ENCODE peak calls at places on chromosome 9, in nine cellular contexts. J, X, G, S, M, K, E, Q and H are unnamed samples.

GRCh38 chr9:115006660-115007059 is 76.3 kb upstream of the TNFSF8 start:
- DNase-seq in J (no peak), X (no peak), G (peak; percentile 81), S (no peak), M (no peak), K (peak; percentile 80), E (no peak), Q (no peak), H (no peak)

GRCh38 chr9:130286781-130287428 is 21.3 kb downstream of the HMCN2 start:
- DNase-seq in J (no peak), X (no peak), G (no peak), S (no peak), M (no peak), K (no peak), E (no peak), Q (no peak), H (no peak)

GRCh38 chr9:126420643-126421564 is 94.3 kb downstream of the MVB12B start:
- DNase-seq in J (no peak), X (peak; percentile 69), G (no peak), S (peak; percentile 55), M (no peak), K (peak; percentile 63), E (no peak), Q (no peak), H (no peak)

GRCh38 chr9:133587051-133587450 is 22.1 kb downstream of the FAM163B start:
- DNase-seq in J (no peak), X (no peak), G (no peak), S (no peak), M (no peak), K (no peak), E (no peak), Q (peak; percentile 26), H (no peak)

GRCh38 chr9:112174223-112174964 is 703 bp downstream of the SUSD1 start:
- DNase-seq in J (peak; percentile 62), X (peak; percentile 81), G (peak; percentile 35), S (peak; percentile 69), M (peak; percentile 87), K (peak; percentile 78), E (peak; percentile 79), Q (peak; percentile 81), H (peak; percentile 29)

GRCh38 chr9:95509851-95510529 is 6.8 kb downstream of the PTCH1 start:
- DNase-seq in J (no peak), X (no peak), G (no peak), S (no peak), M (peak; percentile 36), K (peak; percentile 54), E (no peak), Q (no peak), H (peak; percentile 23)

GRCh38 chr9:8659121-8659520 is 859.5 kb upstream of the DMAC1 start:
- DNase-seq in J (no peak), X (no peak), G (no peak), S (no peak), M (no peak), K (no peak), E (no peak), Q (no peak), H (no peak)

GRCh38 chr9:136352682-136353081 is 10.9 kb downstream of the DNLZ start:
- DNase-seq in J (no peak), X (no peak), G (no peak), S (no peak), M (no peak), K (no peak), E (no peak), Q (no peak), H (no peak)

GRCh38 chr9:73143606-73144328 is 7.9 kb upstream of the ANXA1 start:
- DNase-seq in J (no peak), X (no peak), G (peak; percentile 91), S (peak; percentile 73), M (no peak), K (peak; percentile 87), E (no peak), Q (no peak), H (no peak)

GRCh38 chr9:110105107-110105506 is 102.9 kb downstream of the C9orf152 start:
- DNase-seq in J (no peak), X (no peak), G (peak; percentile 80), S (no peak), M (no peak), K (no peak), E (no peak), Q (no peak), H (no peak)

GRCh38 chr9:91395553-91396470 is 27.8 kb downstream of the NFIL3 start:
- DNase-seq in J (no peak), X (no peak), G (peak; percentile 89), S (no peak), M (no peak), K (peak; percentile 83), E (no peak), Q (no peak), H (no peak)

GRCh38 chr9:107044872-107045271 is 181.9 kb downstream of the ZNF462 start:
- DNase-seq in J (no peak), X (peak; percentile 32), G (no peak), S (no peak), M (peak; percentile 12), K (no peak), E (no peak), Q (peak; percentile 46), H (no peak)

GRCh38 chr9:83219154-83219923 is 156.4 kb upstream of the RASEF start:
- DNase-seq in J (no peak), X (peak; percentile 56), G (peak; percentile 95), S (peak; percentile 58), M (peak; percentile 73), K (peak; percentile 80), E (peak; percentile 76), Q (peak; percentile 86), H (peak; percentile 64)

GRCh38 chr9:109903515-109904138 is 123.6 kb downstream of the PALM2AKAP2 start:
- DNase-seq in J (no peak), X (peak; percentile 80), G (peak; percentile 89), S (peak; percentile 81), M (peak; percentile 70), K (peak; percentile 88), E (peak; percentile 57), Q (peak; percentile 61), H (peak; percentile 60)

GRCh38 chr9:99736291-99736690 is 85.4 kb upstream of the NR4A3 start:
- DNase-seq in J (no peak), X (no peak), G (no peak), S (no peak), M (no peak), K (no peak), E (no peak), Q (no peak), H (no peak)

GRCh38 chr9:126238415-126238814 is 88.2 kb upstream of the MVB12B start:
- DNase-seq in J (no peak), X (no peak), G (no peak), S (no peak), M (no peak), K (no peak), E (no peak), Q (no peak), H (no peak)

GRCh38 chr9:123263227-123263626 is 5.2 kb downstream of the STRBP start:
- DNase-seq in J (no peak), X (no peak), G (no peak), S (no peak), M (no peak), K (no peak), E (no peak), Q (no peak), H (no peak)

DNA sequence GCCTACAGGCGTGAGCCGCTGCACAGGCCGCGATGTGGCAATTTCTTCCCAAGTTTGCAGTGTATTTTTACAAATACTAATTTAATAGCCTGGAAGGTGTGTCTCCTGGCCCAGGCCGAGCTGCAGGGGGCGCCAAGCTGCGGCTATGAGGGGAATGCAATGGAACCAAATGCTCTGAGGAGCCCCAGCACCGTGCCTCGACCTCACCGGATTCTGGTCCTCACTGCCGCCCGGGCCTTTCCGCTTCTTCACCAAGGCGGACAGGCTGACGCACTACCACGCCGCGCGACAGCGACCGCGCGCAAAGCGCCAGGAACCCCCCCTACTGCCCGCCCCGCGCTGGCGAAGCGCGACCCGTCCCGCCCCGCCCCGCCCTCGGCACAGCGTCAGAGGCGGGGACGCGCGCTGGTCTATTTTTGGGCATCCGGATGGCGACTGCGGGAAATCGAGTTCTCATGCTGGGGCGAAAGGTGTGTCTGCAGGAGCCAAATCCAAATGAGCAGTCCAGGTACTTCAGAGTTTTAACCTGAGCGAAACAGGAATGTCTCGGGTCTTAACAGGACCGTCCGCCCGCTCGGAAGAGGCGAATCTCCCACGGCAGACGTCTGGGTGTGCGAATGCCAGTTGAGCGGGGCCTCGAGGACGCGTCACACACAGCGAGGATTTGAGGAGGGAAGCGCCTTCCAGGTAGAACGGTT is 31.7 kb upstream of the PRXL2C start:
- DNase-seq in J (peak; percentile 60), X (no peak), G (peak; percentile 89), S (peak; percentile 75), M (peak; percentile 75), K (peak; percentile 91), E (peak; percentile 74), Q (peak; percentile 93), H (peak; percentile 67)
- TF ChIP-seq CTCF in J (peak; percentile 28), X (peak; percentile 25), G (peak; percentile 83), S (peak; percentile 50), M (peak; percentile 47), K (peak; percentile 76), E (no peak), Q (peak; percentile 55), H (peak; percentile 66)

DNA sequence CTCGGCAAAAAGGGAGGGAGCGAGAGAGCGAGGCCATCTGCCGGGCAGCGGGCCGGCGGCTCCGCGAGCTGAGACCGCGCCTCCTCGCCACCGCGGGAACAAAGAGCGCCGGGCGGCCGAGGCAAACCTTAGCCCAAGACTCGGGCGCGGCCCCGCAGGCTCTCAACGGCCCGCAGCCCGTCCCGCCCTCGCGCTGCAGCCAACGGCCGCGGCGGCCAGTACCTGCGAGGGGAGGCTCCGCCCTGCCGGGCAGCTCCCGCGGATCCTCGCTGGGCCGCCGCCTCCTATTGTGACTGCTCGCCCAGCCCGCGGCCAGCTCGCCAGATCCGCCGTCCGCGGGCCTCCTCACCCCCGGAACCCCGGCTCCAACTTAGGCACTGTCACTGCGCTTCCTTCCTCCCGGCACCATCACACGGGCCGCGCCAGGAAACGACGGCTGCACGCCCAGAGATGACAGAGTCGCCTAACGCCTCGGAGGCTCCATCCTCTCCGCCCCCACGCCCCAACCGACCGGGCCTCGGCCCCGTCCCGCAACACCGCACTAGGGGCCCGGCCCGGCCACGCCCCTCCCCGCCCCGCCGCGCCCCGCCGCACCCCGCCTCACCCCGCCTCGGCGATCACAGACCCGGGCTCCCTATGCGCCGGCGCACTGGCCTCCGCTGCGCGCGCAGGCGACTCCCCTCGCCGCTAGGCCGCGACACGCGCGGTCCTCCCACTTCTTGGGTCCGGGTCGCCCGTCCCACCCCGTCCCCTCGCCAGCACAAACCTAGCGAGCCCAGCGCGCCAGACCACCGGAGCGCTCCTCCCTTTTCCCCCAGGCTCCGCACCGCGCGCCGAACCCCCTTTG is 486 bp upstream of the RNF38 start:
- DNase-seq in J (peak; percentile 90), X (peak; percentile 90), G (peak; percentile 90), S (peak; percentile 92), M (peak; percentile 93), K (peak; percentile 94), E (peak; percentile 92), Q (peak; percentile 94), H (peak; percentile 77)
- TF ChIP-seq CTCF in J (no peak), X (no peak), G (no peak), S (no peak), M (no peak), K (no peak), E (peak; percentile 16), Q (no peak), H (no peak)

GRCh38 chr9:127955294-127956015 is 17.8 kb upstream of the DPM2 start:
- DNase-seq in J (peak; percentile 65), X (peak; percentile 83), G (no peak), S (peak; percentile 89), M (peak; percentile 93), K (peak; percentile 48), E (peak; percentile 85), Q (peak; percentile 94), H (no peak)
- TF ChIP-seq CTCF in J (peak; percentile 77), X (peak; percentile 70), G (no peak), S (peak; percentile 15), M (peak; percentile 97), K (no peak), E (peak; percentile 68), Q (peak; percentile 54), H (peak; percentile 57)

GRCh38 chr9:38025166-38025565 is 43.9 kb downstream of the SHB start:
- DNase-seq in J (no peak), X (no peak), G (no peak), S (no peak), M (no peak), K (no peak), E (no peak), Q (no peak), H (no peak)
- TF ChIP-seq CTCF in J (no peak), X (peak; percentile 18), G (no peak), S (no peak), M (no peak), K (no peak), E (no peak), Q (no peak), H (no peak)